ENCODE peak calls at places on chromosomes 4 and X, in five cellular contexts. A is brain microvascular endothelial cell, D is adipocyte, Y is gastrocnemius medialis, U is HL-60. X is an unnamed sample.
A peak's percentile ranks its signal among the peaks of the same experiment; 100 is the strongest.

GRCh38 chrX:29627833-29628232 is 587.5 kb upstream of the MAGEB2 start:
- DNase-seq in A (peak; percentile 24), D (no peak), Y (no peak), U (no peak), X (no peak)

GRCh38 chr4:80006935-80007744 is 65.9 kb downstream of the ANTXR2 start:
- DNase-seq in A (peak; percentile 54), D (peak; percentile 61), Y (no peak), U (peak; percentile 51), X (no peak)

GRCh38 chr4:132982151-132982550 is 166.9 kb upstream of the PCDH10 start:
- DNase-seq in A (no peak), D (peak; percentile 12), Y (no peak), U (no peak), X (no peak)

GRCh38 chr4:154314248-154314647 is 177.4 kb downstream of the DCHS2 start:
- DNase-seq in A (no peak), D (peak; percentile 87), Y (no peak), U (no peak), X (no peak)

GRCh38 chrX:7107968-7108480 is 39.5 kb upstream of the STS start:
- DNase-seq in A (no peak), D (no peak), Y (no peak), U (no peak), X (no peak)

GRCh38 chrX:39577206-39577605 is 520.6 kb downstream of the BCOR start:
- DNase-seq in A (no peak), D (peak; percentile 35), Y (no peak), U (no peak), X (no peak)

GRCh38 chr4:141642711-141643110 is 6.3 kb downstream of the IL15 start:
- DNase-seq in A (no peak), D (no peak), Y (no peak), U (no peak), X (no peak)

GRCh38 chrX:11952176-11952720 is 186.0 kb upstream of the FRMPD4 start:
- DNase-seq in A (peak; percentile 41), D (no peak), Y (no peak), U (no peak), X (no peak)

GRCh38 chrX:15566244-15566643 is 34.5 kb downstream of the ACE2 start:
- DNase-seq in A (no peak), D (no peak), Y (no peak), U (no peak), X (no peak)

GRCh38 chrX:96407043-96407442 is 277.6 kb upstream of the DIAPH2 start:
- DNase-seq in A (peak; percentile 38), D (peak; percentile 50), Y (no peak), U (no peak), X (no peak)

GRCh38 chr4:66475596-66475995 is 805.3 kb upstream of the EPHA5 start:
- DNase-seq in A (no peak), D (no peak), Y (no peak), U (no peak), X (no peak)

GRCh38 chrX:73214366-73215094 is at the start of gene NAP1L2:
- DNase-seq in A (no peak), D (peak; percentile 8), Y (no peak), U (no peak), X (peak; percentile 46)

GRCh38 chr4:143700420-143701352 is at the start of gene FREM3:
- DNase-seq in A (no peak), D (peak; percentile 11), Y (no peak), U (no peak), X (no peak)

GRCh38 chrX:31314921-31315320 is 243.1 kb upstream of the FTHL17 start:
- DNase-seq in A (peak; percentile 34), D (peak; percentile 23), Y (no peak), U (no peak), X (no peak)

GRCh38 chr4:156870166-156870565 is 101.4 kb downstream of the PDGFC start:
- DNase-seq in A (no peak), D (peak; percentile 70), Y (no peak), U (no peak), X (no peak)

GRCh38 chr4:113146876-113147358 is 97.5 kb downstream of the ANK2 start:
- DNase-seq in A (no peak), D (peak; percentile 30), Y (peak; percentile 24), U (no peak), X (no peak)

GRCh38 chr4:77500801-77501200 is 104.8 kb upstream of the CXCL13 start:
- DNase-seq in A (peak; percentile 9), D (no peak), Y (no peak), U (no peak), X (no peak)

GRCh38 chr4:650461-650860 is 23.6 kb downstream of the ATP5ME start:
- DNase-seq in A (no peak), D (no peak), Y (no peak), U (no peak), X (peak; percentile 31)

GRCh38 chr4:108276690-108277089 is 108.0 kb upstream of the LEF1 start:
- DNase-seq in A (no peak), D (no peak), Y (no peak), U (no peak), X (no peak)

GRCh38 chr4:136713140-136713539 is 819.2 kb downstream of the PCDH18 start:
- DNase-seq in A (peak; percentile 52), D (peak; percentile 69), Y (no peak), U (no peak), X (no peak)

GRCh38 chrX:149628768-149629167 is 2.8 kb downstream of the TMEM185A start:
- DNase-seq in A (no peak), D (no peak), Y (no peak), U (no peak), X (no peak)

GRCh38 chrX:151722241-151722846 is 6.5 kb downstream of the FATE1 start:
- DNase-seq in A (no peak), D (no peak), Y (no peak), U (no peak), X (no peak)

GRCh38 chr4:173076903-173077629 is 91.5 kb upstream of the GALNT7 start:
- DNase-seq in A (no peak), D (no peak), Y (no peak), U (no peak), X (no peak)

GRCh38 chrX:6292599-6292998 is 63.9 kb upstream of the NLGN4X start:
- DNase-seq in A (no peak), D (no peak), Y (no peak), U (no peak), X (no peak)

GRCh38 chr4:100009490-100009889 is 59.4 kb upstream of the H2AZ1 start:
- DNase-seq in A (no peak), D (no peak), Y (no peak), U (no peak), X (no peak)

GRCh38 chr4:169144061-169144600 is 126.6 kb downstream of the SH3RF1 start:
- DNase-seq in A (no peak), D (no peak), Y (no peak), U (no peak), X (no peak)

GRCh38 chr4:6560416-6561172 is 14.4 kb upstream of the MAN2B2 start:
- DNase-seq in A (peak; percentile 47), D (peak; percentile 54), Y (no peak), U (no peak), X (peak; percentile 49)

GRCh38 chr4:11496313-11496956 is 67.7 kb upstream of the HS3ST1 start:
- DNase-seq in A (no peak), D (no peak), Y (no peak), U (no peak), X (no peak)

GRCh38 chrX:149950681-149951080 is 12.4 kb upstream of the EOLA2 start:
- DNase-seq in A (peak; percentile 50), D (peak; percentile 75), Y (no peak), U (no peak), X (no peak)

GRCh38 chrX:47112316-47112954 is 32.1 kb downstream of the NDUFB11 start:
- DNase-seq in A (no peak), D (peak; percentile 1), Y (peak; percentile 37), U (no peak), X (peak; percentile 65)

GRCh38 chr4:41750158-41750623 is 1.7 kb upstream of the PHOX2B start:
- DNase-seq in A (no peak), D (no peak), Y (no peak), U (no peak), X (no peak)

GRCh38 chr4:41748074-41748787 is at the start of gene PHOX2B:
- DNase-seq in A (no peak), D (no peak), Y (no peak), U (no peak), X (no peak)

GRCh38 chr4:41747230-41748055 is 1.1 kb downstream of the PHOX2B start:
- DNase-seq in A (no peak), D (no peak), Y (no peak), U (no peak), X (no peak)

GRCh38 chr4:41749650-41750049 is 1.1 kb upstream of the PHOX2B start:
- DNase-seq in A (no peak), D (no peak), Y (no peak), U (no peak), X (no peak)

GRCh38 chr4:41748788-41749445 is 392 bp upstream of the PHOX2B start:
- DNase-seq in A (no peak), D (no peak), Y (no peak), U (no peak), X (no peak)
- H3K27me3 ChIP-seq in A (peaks cover 89% of the 10 kb centered on the region), D (peaks cover 94% of the 10 kb centered on the region), Y (peaks cover 97% of the 10 kb centered on the region), U (peaks cover 71% of the 10 kb centered on the region), X (peaks cover 10% of the 10 kb centered on the region)

GRCh38 chr4:110615366-110616161 is 7.3 kb downstream of the PITX2 start:
- DNase-seq in A (no peak), D (no peak), Y (no peak), U (no peak), X (no peak)
- H3K27me3 ChIP-seq in A (peaks cover 93% of the 10 kb centered on the region), D (peaks cover 26% of the 10 kb centered on the region), Y (peaks cover 4% of the 10 kb centered on the region), U (peaks cover 82% of the 10 kb centered on the region), X (peaks cover 35% of the 10 kb centered on the region)

GRCh38 chr4:55445921-55446577 is 50.3 kb downstream of the TMEM165 start:
- DNase-seq in A (peak; percentile 20), D (no peak), Y (no peak), U (no peak), X (no peak)
- H3K27me3 ChIP-seq in A (no peaks in the 10 kb centered on the region), D (no peaks in the 10 kb centered on the region), Y (no peaks in the 10 kb centered on the region), U (no peaks in the 10 kb centered on the region), X (no peaks in the 10 kb centered on the region)

GRCh38 chr4:183797445-183798248 is 107.5 kb upstream of the STOX2 start:
- DNase-seq in A (no peak), D (peak; percentile 32), Y (no peak), U (peak; percentile 34), X (peak; percentile 60)
- H3K27me3 ChIP-seq in A (peaks cover 31% of the 10 kb centered on the region), D (peaks cover 31% of the 10 kb centered on the region), Y (peaks cover 4% of the 10 kb centered on the region), U (peaks cover 8% of the 10 kb centered on the region), X (peaks cover 64% of the 10 kb centered on the region)

GRCh38 chr4:3783691-3784306 is 17.6 kb downstream of the ADRA2C start:
- DNase-seq in A (peak; percentile 11), D (no peak), Y (no peak), U (no peak), X (no peak)

GRCh38 chr4:3786196-3786869 is 20.1 kb downstream of the ADRA2C start:
- DNase-seq in A (no peak), D (no peak), Y (no peak), U (no peak), X (no peak)

GRCh38 chr4:3784469-3785291 is 18.5 kb downstream of the ADRA2C start:
- DNase-seq in A (no peak), D (no peak), Y (no peak), U (no peak), X (no peak)

GRCh38 chr4:3787489-3788365 is 21.5 kb downstream of the ADRA2C start:
- DNase-seq in A (no peak), D (no peak), Y (no peak), U (no peak), X (no peak)

DNA sequence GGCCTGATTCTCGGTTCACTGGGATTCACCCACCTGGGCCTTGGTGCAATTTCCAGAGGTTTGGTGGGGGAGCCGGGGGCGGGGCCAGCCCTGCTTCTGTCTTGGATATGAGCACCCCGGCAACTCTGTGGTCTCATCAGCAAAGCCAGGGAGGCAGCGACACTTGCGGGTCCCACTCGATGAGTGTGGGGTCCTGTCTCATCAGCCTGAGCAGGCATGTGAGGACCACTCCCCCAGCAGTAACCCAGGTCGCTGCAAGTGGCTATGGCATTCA is 19.0 kb downstream of the ADRA2C start:
- DNase-seq in A (no peak), D (no peak), Y (no peak), U (no peak), X (no peak)
- H3K27me3 ChIP-seq in A (no peaks in the 10 kb centered on the region), D (peaks cover 58% of the 10 kb centered on the region), Y (peaks cover 27% of the 10 kb centered on the region), U (no peaks in the 10 kb centered on the region), X (no peaks in the 10 kb centered on the region)